ENCODE peak calls at places on chromosomes 11 and 22, in nine cellular contexts. X, T, G, I, S, A, Z, K and R are unnamed samples. For H3K4me1, the result is how much of the 10 kb centered on the place peaks cover.

GRCh38 chr11:67502328-67502979 is 2.7 kb downstream of the PITPNM1 start:
- DNase-seq in X (no peak), T (no peak), G (no peak), I (no peak), S (no peak), A (no peak), Z (no peak), K (no peak), R (no peak)

GRCh38 chr11:67099841-67100324 is 19.2 kb upstream of the KDM2A start:
- DNase-seq in X (no peak), T (no peak), G (no peak), I (no peak), S (no peak), A (no peak), Z (no peak), K (no peak), R (no peak)

GRCh38 chr11:4865855-4866254 is 15.8 kb upstream of the OR51T1 start:
- DNase-seq in X (no peak), T (no peak), G (no peak), I (no peak), S (no peak), A (no peak), Z (no peak), K (no peak), R (no peak)

GRCh38 chr11:2521681-2522630 is 77.1 kb downstream of the KCNQ1 start:
- DNase-seq in X (peak), T (no peak), G (peak), I (no peak), S (no peak), A (no peak), Z (no peak), K (peak), R (no peak)

GRCh38 chr11:47944555-47945128 is 35.7 kb upstream of the PTPRJ start:
- DNase-seq in X (no peak), T (no peak), G (no peak), I (no peak), S (no peak), A (no peak), Z (no peak), K (no peak), R (no peak)

GRCh38 chr22:19637405-19638281 is 76.7 kb upstream of the SEPTIN5 start:
- DNase-seq in X (no peak), T (no peak), G (no peak), I (no peak), S (no peak), A (no peak), Z (no peak), K (peak), R (no peak)

GRCh38 chr11:64923151-64923661 is 1.3 kb upstream of the PPP2R5B start:
- DNase-seq in X (no peak), T (no peak), G (no peak), I (no peak), S (no peak), A (no peak), Z (no peak), K (peak), R (no peak)

GRCh38 chr11:13983081-13983751 is 20.7 kb downstream of the SPON1 start:
- DNase-seq in X (no peak), T (no peak), G (no peak), I (no peak), S (no peak), A (peak), Z (no peak), K (peak), R (peak)

GRCh38 chr11:64036081-64037026 is 623 bp downstream of the FLRT1 start:
- DNase-seq in X (no peak), T (no peak), G (peak), I (peak), S (no peak), A (peak), Z (no peak), K (peak), R (peak)

GRCh38 chr11:2509481-2510001 is 64.7 kb downstream of the KCNQ1 start:
- DNase-seq in X (peak), T (no peak), G (peak), I (no peak), S (no peak), A (no peak), Z (no peak), K (peak), R (peak)

GRCh38 chr11:60870276-60870675 is 2.9 kb downstream of the ZP1 start:
- DNase-seq in X (no peak), T (no peak), G (no peak), I (no peak), S (no peak), A (no peak), Z (no peak), K (peak), R (no peak)

DNA sequence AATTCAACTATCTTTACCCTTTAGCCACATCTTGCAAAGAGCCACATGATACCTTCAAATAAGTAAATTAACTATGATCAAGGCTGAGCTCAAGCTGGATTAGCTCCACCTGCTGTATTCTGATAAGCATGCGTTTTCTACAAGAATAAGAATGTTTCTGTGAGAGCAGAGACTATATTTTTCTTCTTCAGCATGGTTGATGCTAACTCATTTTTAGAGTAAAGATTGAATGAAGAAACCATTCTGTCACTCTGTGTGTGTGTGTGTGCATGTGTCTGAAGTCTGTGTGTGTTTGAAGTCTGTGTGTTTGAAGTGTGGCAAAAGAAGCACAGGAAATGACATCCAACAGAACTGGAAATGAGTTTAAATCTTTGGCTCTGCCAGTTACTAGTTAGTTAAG is 12.0 kb upstream of the LAYN start:
- DNase-seq in X (no peak), T (no peak), G (no peak), I (no peak), S (no peak), A (peak), Z (no peak), K (no peak), R (no peak)
- H3K4me1 ChIP-seq in X (under half), T (under half), G (under half), I (under half), S (under half), A (under half), Z (under half), K (under half), R (under half)

GRCh38 chr11:130122141-130122575 is 37.4 kb upstream of the ST14 start:
- DNase-seq in X (no peak), T (no peak), G (no peak), I (no peak), S (peak), A (no peak), Z (no peak), K (no peak), R (no peak)

GRCh38 chr11:130121430-130121978 is 38.1 kb upstream of the ST14 start:
- DNase-seq in X (no peak), T (no peak), G (no peak), I (no peak), S (peak), A (peak), Z (no peak), K (no peak), R (no peak)

GRCh38 chr11:130123414-130124040 is 36.1 kb upstream of the ST14 start:
- DNase-seq in X (no peak), T (no peak), G (no peak), I (no peak), S (no peak), A (no peak), Z (no peak), K (no peak), R (no peak)

GRCh38 chr11:130125638-130126037 is 33.9 kb upstream of the ST14 start:
- DNase-seq in X (no peak), T (no peak), G (no peak), I (no peak), S (no peak), A (no peak), Z (no peak), K (no peak), R (no peak)

DNA sequence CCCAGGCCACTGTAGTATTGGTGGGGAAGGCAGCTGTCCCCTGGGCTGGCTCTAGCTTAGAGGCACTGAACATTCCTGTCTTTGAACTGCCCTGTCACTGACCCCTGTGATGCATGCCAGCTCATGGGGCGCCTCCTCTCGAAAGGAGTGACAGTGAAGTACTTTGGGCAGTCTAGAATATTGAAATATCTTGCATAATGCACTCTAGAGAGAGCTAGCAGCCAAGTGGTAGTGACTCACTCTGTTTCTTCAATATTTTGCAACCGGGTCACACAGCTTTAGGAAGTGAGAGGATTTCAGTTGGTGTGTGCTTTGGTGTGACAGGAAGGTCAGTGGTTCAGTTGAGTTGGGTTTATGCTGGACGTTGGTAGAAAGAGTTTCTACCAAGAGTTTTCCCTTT is 35.5 kb upstream of the ST14 start:
- DNase-seq in X (peak), T (no peak), G (peak), I (peak), S (peak), A (peak), Z (peak), K (peak), R (peak)
- TF ChIP-seq CTCF in X (no peak), T (no peak), G (no peak), I (no peak), S (no peak), A (no peak), Z (no peak), K (no peak), R (no peak)

GRCh38 chr22:42323971-42324370 is 53.5 kb upstream of the TCF20 start:
- DNase-seq in X (no peak), T (no peak), G (no peak), I (no peak), S (no peak), A (no peak), Z (no peak), K (no peak), R (no peak)

GRCh38 chr22:42326301-42326700 is 55.8 kb upstream of the TCF20 start:
- DNase-seq in X (no peak), T (no peak), G (no peak), I (no peak), S (no peak), A (no peak), Z (no peak), K (no peak), R (no peak)

GRCh38 chr22:42324991-42325710 is 54.7 kb upstream of the TCF20 start:
- DNase-seq in X (no peak), T (no peak), G (no peak), I (no peak), S (no peak), A (no peak), Z (no peak), K (no peak), R (no peak)

GRCh38 chr22:42322562-42322926 is 52.1 kb upstream of the TCF20 start:
- DNase-seq in X (no peak), T (no peak), G (no peak), I (no peak), S (no peak), A (no peak), Z (no peak), K (no peak), R (no peak)

GRCh38 chr22:42324566-42324965 is 54.1 kb upstream of the TCF20 start:
- DNase-seq in X (no peak), T (no peak), G (no peak), I (no peak), S (no peak), A (no peak), Z (no peak), K (no peak), R (no peak)
- H3K4me1 ChIP-seq in X (under half), T (under half), G (under half), I (under half), S (under half), A (under half), Z (under half), K (under half), R (under half)

DNA sequence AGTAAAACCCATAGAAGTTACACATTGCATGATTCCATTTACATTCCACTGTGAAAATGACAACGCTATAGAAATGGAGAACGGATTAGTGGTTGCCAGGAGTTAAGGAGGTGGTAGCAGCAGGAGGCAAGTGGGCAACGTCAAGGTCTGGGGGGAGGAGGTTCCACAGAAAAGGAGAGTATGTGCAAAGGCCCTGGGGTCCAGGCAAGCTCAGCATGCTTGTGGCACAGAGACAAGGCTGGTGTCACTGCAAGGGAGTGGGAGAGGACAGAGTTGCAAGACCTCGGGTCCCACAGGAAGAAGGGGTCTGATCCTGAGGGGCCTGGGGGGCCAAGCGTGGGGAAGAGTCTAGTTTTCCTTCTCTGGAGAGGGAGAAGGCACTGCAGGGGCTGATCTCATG is 240.8 kb downstream of the MN1 start:
- DNase-seq in X (no peak), T (no peak), G (no peak), I (no peak), S (no peak), A (no peak), Z (no peak), K (no peak), R (no peak)
- TF ChIP-seq CTCF in X (no peak), T (no peak), G (no peak), I (no peak), S (no peak), A (no peak), Z (no peak), K (no peak), R (no peak)

DNA sequence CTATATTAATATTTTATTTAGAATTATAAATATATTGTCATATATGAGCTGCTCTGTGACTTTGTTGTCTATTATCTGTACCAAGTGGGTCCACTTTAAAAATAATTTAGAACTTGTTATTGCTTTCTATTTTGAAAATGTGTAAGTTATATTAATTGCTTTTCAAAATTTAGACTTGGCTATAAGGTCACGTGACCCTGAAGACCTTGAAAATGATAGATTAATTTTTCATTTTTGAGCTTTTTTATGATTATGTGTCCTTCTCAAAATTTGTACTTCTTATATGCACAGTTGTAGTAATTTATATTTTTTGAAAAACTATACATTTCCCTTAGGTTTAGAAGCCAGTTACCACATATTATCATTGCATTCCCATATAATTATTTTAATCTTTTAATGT is 697.0 kb upstream of the ANO5 start:
- DNase-seq in X (no peak), T (no peak), G (no peak), I (no peak), S (no peak), A (no peak), Z (no peak), K (no peak), R (no peak)
- H3K4me1 ChIP-seq in X (under half), T (under half), G (under half), I (under half), S (under half), A (under half), Z (under half), K (under half), R (under half)

DNA sequence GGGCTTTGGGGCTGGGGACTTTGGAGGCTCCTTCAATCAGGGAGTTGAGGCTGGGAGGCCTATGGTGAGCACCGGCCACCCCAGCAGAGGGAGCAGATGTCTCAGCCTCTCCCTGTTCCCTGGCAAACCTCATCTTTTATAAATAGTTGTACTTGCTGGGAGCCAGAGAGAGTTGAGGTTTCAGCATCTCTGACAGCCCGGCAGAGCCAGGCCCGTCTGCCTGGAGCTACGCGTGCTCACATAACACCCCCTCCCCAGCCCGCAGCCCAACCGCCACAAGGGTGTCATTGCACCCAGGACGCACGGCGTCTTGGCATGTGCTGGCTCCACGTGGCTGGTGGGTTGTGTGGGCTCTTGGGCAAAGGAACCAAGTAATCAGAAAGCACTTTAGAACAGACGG is 127.1 kb downstream of the CHST1 start:
- DNase-seq in X (no peak), T (no peak), G (peak), I (no peak), S (no peak), A (no peak), Z (no peak), K (no peak), R (peak)
- TF ChIP-seq CTCF in X (no peak), T (peak), G (peak), I (peak), S (no peak), A (no peak), Z (no peak), K (no peak), R (no peak)

GRCh38 chr11:128714121-128714520 is 20.2 kb downstream of the FLI1 start:
- DNase-seq in X (no peak), T (no peak), G (no peak), I (no peak), S (no peak), A (no peak), Z (no peak), K (no peak), R (no peak)
- H3K4me1 ChIP-seq in X (under half), T (under half), G (half or more), I (under half), S (under half), A (under half), Z (under half), K (under half), R (under half)

GRCh38 chr11:83827520-83827919 is 541.4 kb upstream of the CCDC90B start:
- DNase-seq in X (no peak), T (no peak), G (no peak), I (no peak), S (no peak), A (peak), Z (no peak), K (no peak), R (no peak)
- TF ChIP-seq CTCF in X (no peak), T (no peak), G (no peak), I (no peak), S (no peak), A (no peak), Z (no peak), K (no peak), R (no peak)

DNA sequence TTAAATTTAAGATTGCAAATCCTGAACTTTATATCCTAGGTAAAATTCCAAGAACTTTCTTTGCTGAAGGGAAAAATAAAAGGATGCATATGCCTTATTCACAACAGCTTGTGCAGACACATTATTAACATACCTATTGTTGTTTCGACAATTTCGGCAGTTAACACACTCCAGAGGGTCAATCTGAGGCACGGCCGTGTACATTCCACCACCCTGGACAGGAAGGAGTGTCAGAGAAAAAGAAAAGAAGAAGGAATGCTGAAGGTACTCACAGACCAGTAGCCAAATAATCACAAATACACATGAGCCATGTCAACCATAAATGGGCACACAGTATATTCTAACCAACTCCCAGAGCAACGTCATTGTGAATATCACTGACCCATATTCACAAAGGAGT is 32.3 kb downstream of the VSIG10L2 start:
- DNase-seq in X (no peak), T (no peak), G (no peak), I (no peak), S (no peak), A (no peak), Z (no peak), K (no peak), R (no peak)
- H3K4me1 ChIP-seq in X (under half), T (under half), G (under half), I (under half), S (under half), A (under half), Z (under half), K (under half), R (under half)